ENCODE peak calls at places on chromosomes 5 and 9, in eight cellular contexts. B, M, H, C, E, T, Y and N are unnamed samples.

GRCh38 chr9:96057155-96057554 is 181.7 kb downstream of the ERCC6L2 start:
- DNase-seq in E (no peak), C (no peak), H (no peak), T (no peak), Y (no peak), B (no peak), M (no peak), N (no peak)

GRCh38 chr5:110269478-110270142 is 456.9 kb downstream of the TMEM232 start:
- DNase-seq in H (no peak), C (no peak), E (no peak), T (no peak), Y (no peak), M (no peak), B (no peak), N (no peak)

GRCh38 chr5:143134900-143135299 is 268.6 kb downstream of the NR3C1 start:
- DNase-seq in E (no peak), C (no peak), T (no peak), B (no peak), H (no peak), Y (no peak), M (no peak), N (no peak)

GRCh38 chr5:134435525-134435924 is 23.8 kb upstream of the CDKN2AIPNL start:
- DNase-seq in M (no peak), T (peak), E (no peak), C (no peak), H (no peak), B (no peak), Y (no peak), N (no peak)

GRCh38 chr9:117932585-117932984 is 228.4 kb downstream of the TLR4 start:
- DNase-seq in B (no peak), C (no peak), E (no peak), T (no peak), Y (no peak), M (no peak), H (no peak), N (no peak)

GRCh38 chr5:1007221-1007680 is 1.4 kb upstream of the NKD2 start:
- DNase-seq in E (peak), Y (no peak), B (peak), M (no peak), H (no peak), C (no peak), T (no peak), N (no peak)

GRCh38 chr5:38765461-38765861 is 80.4 kb upstream of the OSMR start:
- DNase-seq in B (no peak), H (no peak), Y (no peak), T (no peak), E (no peak), C (no peak), M (no peak), N (no peak)

GRCh38 chr9:111150241-111150640 is 112.0 kb upstream of the LPAR1 start:
- DNase-seq in T (no peak), C (no peak), H (no peak), M (no peak), Y (no peak), B (no peak), E (no peak), N (no peak)

GRCh38 chr5:9226026-9226536 is 319.8 kb downstream of the SEMA5A start:
- DNase-seq in B (no peak), C (no peak), T (no peak), H (no peak), E (no peak), Y (no peak), M (no peak), N (no peak)

GRCh38 chr5:178538624-178539344 is 51.4 kb downstream of the COL23A1 start:
- DNase-seq in Y (no peak), H (no peak), B (no peak), T (no peak), C (no peak), M (no peak), E (no peak), N (no peak)

GRCh38 chr5:170631471-170632195 is 127.8 kb downstream of the KCNIP1 start:
- DNase-seq in T (no peak), Y (no peak), C (no peak), B (peak), H (peak), M (peak), E (no peak), N (no peak)

GRCh38 chr9:89841456-89841855 is 236.6 kb downstream of the GADD45G start:
- DNase-seq in B (no peak), H (no peak), Y (no peak), T (no peak), M (no peak), C (no peak), E (no peak), N (no peak)

GRCh38 chr9:98191615-98192502 is 578 bp downstream of the CORO2A start:
- DNase-seq in C (peak), T (no peak), Y (no peak), H (peak), B (peak), E (peak), M (peak), N (peak)

GRCh38 chr9:4781408-4781807 is 11.3 kb upstream of the RCL1 start:
- DNase-seq in H (no peak), E (no peak), M (no peak), C (no peak), T (no peak), Y (no peak), B (no peak), N (no peak)

GRCh38 chr9:100064872-100065581 is 33.8 kb downstream of the ERP44 start:
- DNase-seq in T (peak), C (no peak), E (no peak), B (no peak), H (no peak), M (no peak), Y (no peak), N (no peak)

GRCh38 chr9:108535526-108535925 is 320.3 kb downstream of the ACTL7B start:
- DNase-seq in H (no peak), E (no peak), T (no peak), C (no peak), B (peak), Y (no peak), M (no peak), N (peak)

GRCh38 chr5:73032635-73033034 is 76.8 kb downstream of the FCHO2 start:
- DNase-seq in Y (no peak), C (no peak), B (no peak), T (no peak), E (no peak), H (no peak), M (no peak), N (no peak)

GRCh38 chr5:59390074-59390659 is 503.4 kb downstream of the PDE4D start:
- DNase-seq in M (peak), C (no peak), B (no peak), H (no peak), T (peak), Y (no peak), E (no peak), N (no peak)

GRCh38 chr5:124920909-124921666 is 174.6 kb upstream of the ZNF608 start:
- DNase-seq in T (no peak), C (no peak), H (no peak), M (peak), Y (no peak), E (no peak), B (no peak), N (peak)

GRCh38 chr5:73126957-73127356 is 6.6 kb downstream of the TMEM171 start:
- DNase-seq in B (no peak), M (no peak), H (no peak), Y (no peak), C (no peak), E (no peak), T (no peak), N (no peak)

GRCh38 chr5:95670568-95670967 is 12.2 kb downstream of the SPATA9 start:
- DNase-seq in E (no peak), C (no peak), H (no peak), B (no peak), M (no peak), Y (no peak), T (no peak), N (no peak)

GRCh38 chr5:150665044-150665443 is 4.0 kb downstream of the MYOZ3 start:
- DNase-seq in T (peak), Y (no peak), C (no peak), B (no peak), E (no peak), M (no peak), H (no peak), N (no peak)

GRCh38 chr5:159317849-159318248 is 12.4 kb downstream of the IL12B start:
- DNase-seq in Y (no peak), B (no peak), H (no peak), E (no peak), C (no peak), M (no peak), T (no peak), N (no peak)

GRCh38 chr5:592158-592557 is 20.0 kb upstream of the CEP72 start:
- DNase-seq in Y (no peak), E (peak), B (no peak), M (no peak), T (no peak), H (no peak), C (no peak), N (no peak)

GRCh38 chr5:103800728-103801127 is 238.1 kb upstream of the NUDT12 start:
- DNase-seq in Y (no peak), H (no peak), C (peak), T (no peak), M (no peak), B (no peak), E (no peak), N (no peak)

GRCh38 chr5:122180863-122181519 is 51.6 kb downstream of the ZNF474 start:
- DNase-seq in T (peak), E (no peak), H (no peak), Y (no peak), B (no peak), C (no peak), M (no peak), N (no peak)

GRCh38 chr5:154783774-154784460 is 28.7 kb downstream of the LARP1 start:
- DNase-seq in C (no peak), B (no peak), Y (no peak), T (no peak), M (no peak), H (peak), E (no peak), N (no peak)

GRCh38 chr5:172768573-172769323 is 2.2 kb downstream of the DUSP1 start:
- DNase-seq in C (no peak), T (peak), E (peak), H (no peak), B (no peak), Y (no peak), M (no peak), N (no peak)